ENCODE peak calls at places on chromosomes 5 and 9, in seven cellular contexts. D is T-helper 2 cell; C is activated naive CD4-positive, alpha-beta T cell treated with anti-CD3 and anti-CD28 coated beads for 36 hours; A is activated effector memory CD4-positive, alpha-beta T cell treated with anti-CD3 and anti-CD28 coated beads, Interleukin-2, amount 50 U/mL, for 16 hours; V is stimulated activated CD4-positive, alpha-beta T cell treated with anti-CD3 and anti-CD28 coated beads, Interleukin-1b, Interleukin-23, amount 100 ng/mL, for 48 hours; I is naive thymus-derived CD4-positive, alpha-beta T cell; F is left cardiac atrium. X is an unnamed sample.

GRCh38 chr9:445033-445432 is 230.4 kb downstream of the DOCK8 start:
- DNase-seq in I (no peak), F (peak), V (no peak), D (no peak), C (no peak), A (no peak), X (no peak)

GRCh38 chr9:15965246-15965745 is 412.5 kb downstream of the CCDC171 start:
- DNase-seq in C (no peak), A (no peak), F (no peak), D (peak), I (no peak), V (no peak), X (no peak)

GRCh38 chr5:68334550-68334880 is 119.0 kb downstream of the PIK3R1 start:
- DNase-seq in V (no peak), I (no peak), F (no peak), A (no peak), C (no peak), D (no peak), X (no peak)

GRCh38 chr9:108864446-108864845 is 2.4 kb downstream of the ACTL7A start:
- DNase-seq in V (no peak), I (no peak), A (no peak), D (no peak), C (no peak), F (no peak), X (no peak)

GRCh38 chr9:134839441-134840125 is 41.0 kb upstream of the FCN2 start:
- DNase-seq in A (no peak), F (no peak), C (no peak), V (no peak), D (no peak), I (no peak), X (no peak)

GRCh38 chr5:160398806-160399205 is 1.0 kb downstream of the FAM200C start:
- DNase-seq in V (no peak), I (no peak), F (no peak), C (no peak), D (peak), A (no peak), X (no peak)

GRCh38 chr5:142578161-142578830 is 107.6 kb downstream of the FGF1 start:
- DNase-seq in V (no peak), D (no peak), A (no peak), I (no peak), C (no peak), F (no peak), X (no peak)

GRCh38 chr5:15834596-15835245 is 334.7 kb downstream of the FBXL7 start:
- DNase-seq in A (no peak), V (no peak), F (no peak), C (no peak), I (no peak), D (no peak), X (no peak)

GRCh38 chr5:72468606-72469005 is 38.6 kb downstream of the ZNF366 start:
- DNase-seq in A (no peak), C (no peak), V (no peak), F (no peak), I (no peak), D (no peak), X (no peak)

GRCh38 chr5:16313761-16314160 is 134.2 kb upstream of the MARCHF11 start:
- DNase-seq in A (no peak), V (no peak), F (no peak), D (no peak), C (no peak), I (no peak), X (no peak)

GRCh38 chr9:3479516-3480352 is 46.1 kb downstream of the RFX3 start:
- DNase-seq in F (no peak), D (peak), C (no peak), V (no peak), A (no peak), I (no peak), X (no peak)

GRCh38 chr5:6399978-6400910 is 21.9 kb upstream of the MED10 start:
- DNase-seq in F (no peak), D (no peak), A (peak), V (no peak), C (no peak), I (no peak), X (no peak)

GRCh38 chr9:21110708-21111576 is 30.7 kb downstream of the IFNW1 start:
- DNase-seq in C (peak), V (no peak), I (peak), A (no peak), D (peak), F (no peak), X (no peak)

GRCh38 chr5:139378101-139378825 is 4.8 kb downstream of the SLC23A1 start:
- DNase-seq in V (no peak), F (no peak), A (peak), C (no peak), I (no peak), D (no peak), X (no peak)

GRCh38 chr5:35938518-35939227 is at the start of gene CAPSL:
- DNase-seq in V (no peak), C (peak), A (no peak), I (peak), D (peak), F (no peak), X (no peak)

GRCh38 chr5:58080573-58080972 is 379.3 kb downstream of the PLK2 start:
- DNase-seq in V (no peak), D (no peak), I (no peak), C (no peak), F (no peak), A (no peak), X (no peak)

GRCh38 chr5:32583582-32584232 is 1.6 kb upstream of the SUB1 start:
- DNase-seq in I (no peak), D (peak), V (peak), F (no peak), C (peak), A (peak), X (no peak)

GRCh38 chr5:51433052-51433710 is 49.9 kb downstream of the ISL1 start:
- DNase-seq in C (no peak), I (no peak), D (no peak), F (no peak), A (no peak), V (no peak), X (no peak)

GRCh38 chr5:77390795-77391194 is 101.3 kb downstream of the WDR41 start:
- DNase-seq in I (no peak), A (no peak), V (no peak), D (no peak), C (no peak), F (no peak), X (no peak)

GRCh38 chr9:21810388-21810787 is 8.0 kb downstream of the MTAP start:
- DNase-seq in V (no peak), C (no peak), A (no peak), I (no peak), F (no peak), D (no peak), X (no peak)

GRCh38 chr9:97923529-97924108 is 1.3 kb upstream of the TRMO start:
- DNase-seq in I (peak), V (peak), F (peak), D (peak), A (peak), C (peak), X (peak)

GRCh38 chr9:135905380-135906282 is 1.7 kb downstream of the CAMSAP1 start:
- DNase-seq in A (peak), I (peak), F (no peak), D (peak), C (peak), V (peak), X (no peak)

GRCh38 chr5:26700759-26701384 is 337.5 kb downstream of the CDH9 start:
- DNase-seq in A (no peak), V (no peak), I (no peak), C (peak), D (peak), F (no peak), X (no peak)

GRCh38 chr9:70053864-70054263 is 10.2 kb downstream of the MAMDC2 start:
- DNase-seq in A (no peak), I (no peak), D (no peak), F (no peak), V (no peak), C (no peak), X (no peak)

GRCh38 chr5:142106061-142106460 is 2.5 kb upstream of the NDFIP1 start:
- DNase-seq in D (no peak), A (no peak), I (no peak), F (no peak), C (no peak), V (no peak), X (no peak)

GRCh38 chr9:84002344-84002743 is 21.7 kb downstream of the RMI1 start:
- DNase-seq in D (peak), I (peak), F (no peak), C (no peak), A (no peak), V (no peak), X (no peak)

GRCh38 chr9:74973714-74974113 is 21.0 kb upstream of the C9orf40 start:
- DNase-seq in A (no peak), F (no peak), I (no peak), V (no peak), D (no peak), C (no peak), X (no peak)

GRCh38 chr9:90002299-90003045 is 397.7 kb downstream of the GADD45G start:
- DNase-seq in I (no peak), F (no peak), V (no peak), C (no peak), D (no peak), A (no peak), X (no peak)

X was measured in T-cell.